ENCODE peak calls at places on chromosome 4, in five cellular contexts. R is Ammon's horn, F is D341Med, D is HCEC 1CT, K is fibroblast of pulmonary artery. X is an unnamed sample.

GRCh38 chr4:6701371-6701770 is 7.7 kb downstream of the S100P start:
- DNase-seq in R (no peak), F (no peak), D (no peak), K (no peak), X (peak)

GRCh38 chr4:77956917-77957316 is 94.3 kb downstream of the MRPL1 start:
- DNase-seq in R (no peak), F (no peak), D (no peak), K (no peak), X (no peak)

GRCh38 chr4:150236626-150237025 is 158.4 kb downstream of the DCLK2 start:
- DNase-seq in R (no peak), F (no peak), D (peak), K (no peak), X (no peak)

GRCh38 chr4:161714022-161714751 is 449.6 kb downstream of the FSTL5 start:
- DNase-seq in R (no peak), F (peak), D (peak), K (peak), X (no peak)

GRCh38 chr4:144575181-144575580 is 70.8 kb upstream of the HHIP start:
- DNase-seq in R (peak), F (peak), D (no peak), K (peak), X (no peak)

GRCh38 chr4:6929339-6929734 is 19.7 kb downstream of the TBC1D14 start:
- DNase-seq in R (no peak), F (peak), D (no peak), K (no peak), X (no peak)

GRCh38 chr4:96845091-96845490 is 1005.2 kb downstream of the PDHA2 start:
- DNase-seq in R (no peak), F (no peak), D (no peak), K (no peak), X (no peak)

GRCh38 chr4:69057620-69058409 is 38.5 kb upstream of the UGT2B7 start:
- DNase-seq in R (peak), F (no peak), D (no peak), K (peak), X (no peak)

GRCh38 chr4:180084561-180084960 is 2158.6 kb upstream of the TENM3 start:
- DNase-seq in R (no peak), F (no peak), D (no peak), K (no peak), X (no peak)

GRCh38 chr4:128660361-128660964 is 149.0 kb upstream of the JADE1 start:
- DNase-seq in R (peak), F (no peak), D (peak), K (peak), X (no peak)

GRCh38 chr4:81648576-81649272 is 177.0 kb upstream of the RASGEF1B start:
- DNase-seq in R (peak), F (no peak), D (no peak), K (peak), X (no peak)

GRCh38 chr4:89056953-89057398 is at the start of gene FAM13A:
- DNase-seq in R (peak), F (peak), D (peak), K (peak), X (peak)

GRCh38 chr4:110198472-110199419 is at the start of gene ELOVL6:
- DNase-seq in R (peak), F (peak), D (peak), K (peak), X (peak)

GRCh38 chr4:188266386-188266785 is 127.1 kb downstream of the TRIML1 start:
- DNase-seq in R (no peak), F (no peak), D (no peak), K (no peak), X (no peak)

GRCh38 chr4:143358923-143359694 is 22.4 kb downstream of the GAB1 start:
- DNase-seq in R (no peak), F (no peak), D (peak), K (peak), X (no peak)

X was measured in HAP-1.